ENCODE peak calls at places on chromosomes 4 and X, in seven cellular contexts. One of them, this sample, is unnamed.

GRCh38 chr4:52376107-52376704 is 282.9 kb downstream of the USP46 start:
- DNase-seq in H1: no peak
- DNase-seq in SK-N-SH: peak; percentile 41
- DNase-seq in GM12878: no peak
- DNase-seq in GM12891: no peak
- DNase-seq in HepG2: peak; percentile 45
- DNase-seq in K562: peak; percentile 57
- DNase-seq in this sample: no peak

GRCh38 chr4:43682551-43682950 is 766.1 kb downstream of the KCTD8 start:
- DNase-seq in SK-N-SH: no peak
- DNase-seq in GM12891: no peak
- DNase-seq in K562: no peak
- DNase-seq in HepG2: no peak
- DNase-seq in GM12878: no peak
- DNase-seq in H1: no peak
- DNase-seq in this sample: no peak

GRCh38 chr4:186852078-186852420 is 128.4 kb upstream of the FAT1 start:
- DNase-seq in H1: no peak
- DNase-seq in SK-N-SH: no peak
- DNase-seq in HepG2: no peak
- DNase-seq in GM12891: no peak
- DNase-seq in GM12878: no peak
- DNase-seq in K562: no peak
- DNase-seq in this sample: no peak

GRCh38 chrX:107626916-107627315 is 1.4 kb upstream of the PRPS1 start:
- DNase-seq in H1: no peak
- DNase-seq in K562: no peak
- DNase-seq in GM12878: no peak
- DNase-seq in HepG2: no peak
- DNase-seq in SK-N-SH: no peak
- DNase-seq in GM12891: no peak
- DNase-seq in this sample: no peak

GRCh38 chr4:30962949-30963348 is 242.8 kb downstream of the PCDH7 start:
- DNase-seq in K562: no peak
- DNase-seq in HepG2: no peak
- DNase-seq in GM12878: no peak
- DNase-seq in SK-N-SH: no peak
- DNase-seq in GM12891: no peak
- DNase-seq in H1: no peak
- DNase-seq in this sample: no peak

GRCh38 chr4:21769404-21770147 is 179.0 kb downstream of the KCNIP4 start:
- DNase-seq in SK-N-SH: no peak
- DNase-seq in GM12891: no peak
- DNase-seq in GM12878: no peak
- DNase-seq in H1: no peak
- DNase-seq in HepG2: no peak
- DNase-seq in K562: no peak
- DNase-seq in this sample: no peak

GRCh38 chr4:24070117-24070516 is 180.3 kb upstream of the PPARGC1A start:
- DNase-seq in H1: no peak
- DNase-seq in SK-N-SH: no peak
- DNase-seq in GM12878: no peak
- DNase-seq in GM12891: no peak
- DNase-seq in K562: no peak
- DNase-seq in HepG2: peak; percentile 1
- DNase-seq in this sample: no peak

GRCh38 chrX:131136776-131137175 is 78.6 kb downstream of the ARHGAP36 start:
- DNase-seq in HepG2: no peak
- DNase-seq in GM12878: no peak
- DNase-seq in GM12891: no peak
- DNase-seq in SK-N-SH: no peak
- DNase-seq in H1: no peak
- DNase-seq in K562: no peak
- DNase-seq in this sample: no peak

GRCh38 chr4:125582302-125582701 is 267.5 kb downstream of the FAT4 start:
- DNase-seq in HepG2: no peak
- DNase-seq in GM12891: no peak
- DNase-seq in H1: no peak
- DNase-seq in GM12878: no peak
- DNase-seq in K562: no peak
- DNase-seq in SK-N-SH: no peak
- DNase-seq in this sample: no peak

GRCh38 chr4:102575369-102576129 is 74.4 kb downstream of the NFKB1 start:
- DNase-seq in GM12891: no peak
- DNase-seq in GM12878: no peak
- DNase-seq in HepG2: peak; percentile 39
- DNase-seq in SK-N-SH: no peak
- DNase-seq in H1: no peak
- DNase-seq in K562: no peak
- DNase-seq in this sample: no peak

GRCh38 chr4:70705856-70706461 is 15.8 kb upstream of the RUFY3 start:
- DNase-seq in K562: no peak
- DNase-seq in SK-N-SH: no peak
- DNase-seq in GM12878: no peak
- DNase-seq in H1: no peak
- DNase-seq in HepG2: no peak
- DNase-seq in GM12891: no peak
- DNase-seq in this sample: no peak

GRCh38 chrX:116010939-116011338 is 159.6 kb upstream of the AGTR2 start:
- DNase-seq in HepG2: no peak
- DNase-seq in GM12891: no peak
- DNase-seq in H1: no peak
- DNase-seq in GM12878: no peak
- DNase-seq in K562: no peak
- DNase-seq in SK-N-SH: no peak
- DNase-seq in this sample: no peak

GRCh38 chr4:185219551-185220344 is 10.3 kb downstream of the SNX25 start:
- DNase-seq in HepG2: no peak
- DNase-seq in GM12878: no peak
- DNase-seq in GM12891: no peak
- DNase-seq in H1: no peak
- DNase-seq in SK-N-SH: no peak
- DNase-seq in K562: no peak
- DNase-seq in this sample: no peak

GRCh38 chrX:69505772-69506616 is 1.9 kb downstream of the NALF2 start:
- DNase-seq in H1: no peak
- DNase-seq in K562: no peak
- DNase-seq in GM12878: no peak
- DNase-seq in SK-N-SH: no peak
- DNase-seq in HepG2: no peak
- DNase-seq in GM12891: no peak
- DNase-seq in this sample: no peak

GRCh38 chr4:175779081-175779620 is 32.9 kb downstream of the GPM6A start:
- DNase-seq in GM12891: no peak
- DNase-seq in H1: no peak
- DNase-seq in K562: no peak
- DNase-seq in HepG2: no peak
- DNase-seq in SK-N-SH: no peak
- DNase-seq in GM12878: no peak
- DNase-seq in this sample: no peak

GRCh38 chrX:24494544-24495113 is 29.5 kb downstream of the PDK3 start:
- DNase-seq in H1: no peak
- DNase-seq in GM12891: no peak
- DNase-seq in GM12878: no peak
- DNase-seq in K562: no peak
- DNase-seq in SK-N-SH: no peak
- DNase-seq in HepG2: peak; percentile 75
- DNase-seq in this sample: no peak

GRCh38 chrX:633043-633654 is 2.6 kb downstream of the SHOX start:
- DNase-seq in GM12891: no peak
- DNase-seq in HepG2: no peak
- DNase-seq in H1: no peak
- DNase-seq in SK-N-SH: no peak
- DNase-seq in GM12878: no peak
- DNase-seq in K562: no peak
- DNase-seq in this sample: no peak

GRCh38 chr4:65747386-65747785 is 77.1 kb upstream of the EPHA5 start:
- DNase-seq in K562: no peak
- DNase-seq in GM12891: no peak
- DNase-seq in HepG2: no peak
- DNase-seq in GM12878: no peak
- DNase-seq in SK-N-SH: no peak
- DNase-seq in H1: no peak
- DNase-seq in this sample: no peak

GRCh38 chr4:153159016-153159415 is 45.2 kb upstream of the TRIM2 start:
- DNase-seq in H1: no peak
- DNase-seq in SK-N-SH: no peak
- DNase-seq in K562: no peak
- DNase-seq in GM12878: no peak
- DNase-seq in GM12891: no peak
- DNase-seq in HepG2: no peak
- DNase-seq in this sample: no peak

GRCh38 chr4:76802546-76803021 is 95.4 kb downstream of the SOWAHB start:
- DNase-seq in HepG2: no peak
- DNase-seq in GM12891: no peak
- DNase-seq in SK-N-SH: no peak
- DNase-seq in GM12878: no peak
- DNase-seq in H1: no peak
- DNase-seq in K562: peak; percentile 33
- DNase-seq in this sample: no peak

GRCh38 chr4:15031993-15032660 is 29.8 kb downstream of the CPEB2 start:
- DNase-seq in GM12891: no peak
- DNase-seq in K562: no peak
- DNase-seq in SK-N-SH: no peak
- DNase-seq in H1: no peak
- DNase-seq in HepG2: no peak
- DNase-seq in GM12878: no peak
- DNase-seq in this sample: no peak

GRCh38 chr4:105146286-105147219 is at the start of gene TET2:
- DNase-seq in GM12891: peak; percentile 51
- DNase-seq in GM12878: peak; percentile 74
- DNase-seq in HepG2: peak; percentile 61
- DNase-seq in H1: no peak
- DNase-seq in K562: peak; percentile 83
- DNase-seq in SK-N-SH: peak; percentile 87
- DNase-seq in this sample: peak; percentile 52
- TF ChIP-seq POLR2AphosphoS5 in GM12891: peak; percentile 80
- TF ChIP-seq POLR2AphosphoS5 in GM12878: peak; percentile 91
- TF ChIP-seq POLR2AphosphoS5 in HepG2: peak; percentile 57
- TF ChIP-seq POLR2AphosphoS5 in H1: peak; percentile 10
- TF ChIP-seq POLR2AphosphoS5 in K562: peak; percentile 40
- TF ChIP-seq POLR2AphosphoS5 in SK-N-SH: peak; percentile 41
- TF ChIP-seq POLR2AphosphoS5 in this sample: peak; percentile 67

DNA sequence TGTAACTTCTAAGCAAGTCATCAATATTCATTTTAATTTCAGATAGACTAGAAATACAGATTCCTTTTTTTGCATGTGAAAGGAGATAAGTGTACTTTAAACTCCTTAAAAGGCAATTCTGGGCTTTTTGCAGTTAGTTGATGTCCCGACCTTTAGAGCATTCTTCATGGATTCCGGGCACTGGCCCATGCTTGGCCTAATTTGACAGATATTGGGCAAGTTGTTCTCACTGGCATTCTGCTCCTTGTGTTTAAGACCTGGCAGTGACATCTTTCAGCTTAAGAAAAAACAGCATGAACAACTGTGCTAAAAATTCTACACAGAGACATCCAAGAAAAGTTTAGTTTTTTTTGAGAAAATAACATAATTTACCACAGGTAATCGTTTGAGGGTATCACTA is 1037.2 kb downstream of the PCDH18 start:
- DNase-seq in GM12878: no peak
- DNase-seq in H1: no peak
- DNase-seq in HepG2: no peak
- DNase-seq in GM12891: no peak
- DNase-seq in K562: no peak
- DNase-seq in SK-N-SH: no peak
- DNase-seq in this sample: no peak
- TF ChIP-seq TAF1 in GM12878: no peak
- TF ChIP-seq TAF1 in H1: no peak
- TF ChIP-seq TAF1 in HepG2: no peak
- TF ChIP-seq TAF1 in GM12891: no peak
- TF ChIP-seq TAF1 in K562: no peak
- TF ChIP-seq TAF1 in SK-N-SH: no peak
- TF ChIP-seq TAF1 in this sample: no peak

GRCh38 chr4:8048856-8049686 is 109.4 kb upstream of the AFAP1 start:
- DNase-seq in H1: no peak
- DNase-seq in HepG2: no peak
- DNase-seq in SK-N-SH: no peak
- DNase-seq in K562: no peak
- DNase-seq in GM12878: no peak
- DNase-seq in GM12891: no peak
- DNase-seq in this sample: no peak

GRCh38 chr4:8051644-8052043 is 107.0 kb downstream of the ABLIM2 start:
- DNase-seq in GM12878: no peak
- DNase-seq in SK-N-SH: no peak
- DNase-seq in GM12891: no peak
- DNase-seq in K562: no peak
- DNase-seq in HepG2: no peak
- DNase-seq in H1: no peak
- DNase-seq in this sample: no peak

GRCh38 chr4:8052160-8052691 is 106.4 kb downstream of the ABLIM2 start:
- DNase-seq in GM12878: no peak
- DNase-seq in HepG2: no peak
- DNase-seq in H1: no peak
- DNase-seq in K562: no peak
- DNase-seq in SK-N-SH: no peak
- DNase-seq in GM12891: no peak
- DNase-seq in this sample: no peak

GRCh38 chr4:8050180-8050554 is 108.4 kb downstream of the ABLIM2 start:
- DNase-seq in HepG2: no peak
- DNase-seq in K562: no peak
- DNase-seq in GM12878: no peak
- DNase-seq in GM12891: no peak
- DNase-seq in SK-N-SH: no peak
- DNase-seq in H1: no peak
- DNase-seq in this sample: no peak

DNA sequence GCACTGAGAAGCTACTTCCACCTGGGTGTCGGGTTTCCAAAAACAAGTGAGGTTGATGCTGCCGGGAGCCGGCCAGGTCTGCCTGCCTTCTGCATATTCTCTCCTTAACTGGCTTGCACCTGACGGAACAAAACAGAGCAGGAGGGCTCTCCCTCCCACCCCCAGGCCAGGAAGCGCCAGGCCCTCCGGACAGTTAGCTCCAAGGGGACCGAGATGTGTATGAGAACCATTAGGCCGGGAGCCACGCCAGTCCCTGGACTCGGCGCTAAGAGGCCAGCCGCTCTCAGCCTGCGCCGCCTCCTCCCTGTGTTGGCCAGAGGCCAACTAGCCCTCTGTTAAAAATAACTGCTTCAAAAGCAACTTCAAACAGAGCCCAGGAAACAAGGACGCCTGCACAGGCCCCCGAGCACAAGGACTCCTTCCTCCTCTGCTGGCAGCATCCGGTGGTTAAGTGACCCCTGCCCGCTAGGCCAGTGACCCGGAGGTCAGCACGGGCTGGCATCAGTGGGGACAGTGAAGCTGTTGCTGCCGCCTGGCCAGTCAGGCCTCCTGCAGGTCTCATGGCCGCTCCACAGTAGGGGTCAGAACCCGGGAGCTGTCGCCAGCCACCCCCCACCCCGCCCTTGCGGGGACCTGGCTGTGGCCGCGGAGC is 107.9 kb downstream of the ABLIM2 start:
- DNase-seq in GM12878: no peak
- DNase-seq in GM12891: no peak
- DNase-seq in SK-N-SH: peak; percentile 88
- DNase-seq in H1: peak; percentile 65
- DNase-seq in K562: peak; percentile 29
- DNase-seq in HepG2: peak; percentile 92
- DNase-seq in this sample: no peak
- TF ChIP-seq POLR2AphosphoS5 in GM12878: no peak
- TF ChIP-seq POLR2AphosphoS5 in GM12891: no peak
- TF ChIP-seq POLR2AphosphoS5 in SK-N-SH: no peak
- TF ChIP-seq POLR2AphosphoS5 in H1: peak; percentile 42
- TF ChIP-seq POLR2AphosphoS5 in K562: no peak
- TF ChIP-seq POLR2AphosphoS5 in HepG2: no peak
- TF ChIP-seq POLR2AphosphoS5 in this sample: no peak

GRCh38 chr4:99817310-99817885 is 771 bp downstream of the DAPP1 start:
- DNase-seq in SK-N-SH: no peak
- DNase-seq in K562: no peak
- DNase-seq in GM12891: no peak
- DNase-seq in HepG2: no peak
- DNase-seq in H1: no peak
- DNase-seq in GM12878: no peak
- DNase-seq in this sample: no peak
- TF ChIP-seq TAF1 in SK-N-SH: no peak
- TF ChIP-seq TAF1 in K562: no peak
- TF ChIP-seq TAF1 in GM12891: no peak
- TF ChIP-seq TAF1 in HepG2: no peak
- TF ChIP-seq TAF1 in H1: no peak
- TF ChIP-seq TAF1 in GM12878: no peak
- TF ChIP-seq TAF1 in this sample: no peak